ENCODE peak calls at places on chromosomes 13 and 19, in four cellular contexts. U is GM23338, Q is GM12878, T is HepG2. P is an unnamed sample.

GRCh38 chr13:99063178-99063577 is 85.3 kb upstream of the DOCK9 start:
- DNase-seq in U (no peak), Q (no peak), T (no peak), P (no peak)

GRCh38 chr19:2213799-2214198 is 22.3 kb downstream of the PLEKHJ1 start:
- DNase-seq in U (no peak), Q (no peak), T (no peak), P (no peak)

GRCh38 chr19:39106201-39106600 is 19.4 kb upstream of the PAK4 start:
- DNase-seq in U (no peak), Q (no peak), T (no peak), P (no peak)

GRCh38 chr13:99978781-99979452 is 2.7 kb upstream of the ZIC2 start:
- DNase-seq in U (peak; percentile 91), Q (no peak), T (no peak), P (no peak)

GRCh38 chr13:41075034-41075433 is 13.7 kb downstream of the WBP4 start:
- DNase-seq in U (peak; percentile 68), Q (no peak), T (no peak), P (peak; percentile 24)

GRCh38 chr19:42965204-42965603 is 28.2 kb upstream of the PSG7 start:
- DNase-seq in U (no peak), Q (no peak), T (no peak), P (peak; percentile 4)

GRCh38 chr19:46599716-46600392 is 1.3 kb upstream of the CALM3 start:
- DNase-seq in U (peak; percentile 64), Q (no peak), T (no peak), P (no peak)

GRCh38 chr13:94641432-94641941 is 39.8 kb downstream of the GPR180 start:
- DNase-seq in U (peak; percentile 11), Q (no peak), T (no peak), P (peak; percentile 7)

GRCh38 chr19:29625316-29625715 is 19.2 kb downstream of the POP4 start:
- DNase-seq in U (no peak), Q (no peak), T (no peak), P (no peak)

GRCh38 chr19:18725755-18726416 is 42.4 kb downstream of the CRTC1 start:
- DNase-seq in U (no peak), Q (no peak), T (no peak), P (no peak)

GRCh38 chr13:52931913-52932312 is 83.5 kb upstream of the PCDH8 start:
- DNase-seq in U (no peak), Q (no peak), T (no peak), P (no peak)

GRCh38 chr13:99415014-99415650 is 86.1 kb upstream of the TM9SF2 start:
- DNase-seq in U (no peak), Q (no peak), T (no peak), P (no peak)

GRCh38 chr19:1847684-1848398 is 442 bp downstream of the REXO1 start:
- DNase-seq in U (peak; percentile 76), Q (no peak), T (peak; percentile 75), P (no peak)

GRCh38 chr19:55247621-55248099 is 11.2 kb downstream of the PPP6R1 start:
- DNase-seq in U (no peak), Q (no peak), T (no peak), P (peak; percentile 43)

GRCh38 chr19:39915848-39916215 is 18.6 kb downstream of the FCGBP start:
- DNase-seq in U (no peak), Q (no peak), T (no peak), P (no peak)

GRCh38 chr13:27406178-27406939 is 18.1 kb upstream of the GTF3A start:
- DNase-seq in U (peak; percentile 27), Q (no peak), T (peak; percentile 43), P (peak; percentile 49)

GRCh38 chr13:44786724-44787123 is 202.5 kb downstream of the NUFIP1 start:
- DNase-seq in U (no peak), Q (no peak), T (no peak), P (no peak)
- TF ChIP-seq JUNB in U (no peak), Q (no peak), T (no peak), P (no peak)

DNA sequence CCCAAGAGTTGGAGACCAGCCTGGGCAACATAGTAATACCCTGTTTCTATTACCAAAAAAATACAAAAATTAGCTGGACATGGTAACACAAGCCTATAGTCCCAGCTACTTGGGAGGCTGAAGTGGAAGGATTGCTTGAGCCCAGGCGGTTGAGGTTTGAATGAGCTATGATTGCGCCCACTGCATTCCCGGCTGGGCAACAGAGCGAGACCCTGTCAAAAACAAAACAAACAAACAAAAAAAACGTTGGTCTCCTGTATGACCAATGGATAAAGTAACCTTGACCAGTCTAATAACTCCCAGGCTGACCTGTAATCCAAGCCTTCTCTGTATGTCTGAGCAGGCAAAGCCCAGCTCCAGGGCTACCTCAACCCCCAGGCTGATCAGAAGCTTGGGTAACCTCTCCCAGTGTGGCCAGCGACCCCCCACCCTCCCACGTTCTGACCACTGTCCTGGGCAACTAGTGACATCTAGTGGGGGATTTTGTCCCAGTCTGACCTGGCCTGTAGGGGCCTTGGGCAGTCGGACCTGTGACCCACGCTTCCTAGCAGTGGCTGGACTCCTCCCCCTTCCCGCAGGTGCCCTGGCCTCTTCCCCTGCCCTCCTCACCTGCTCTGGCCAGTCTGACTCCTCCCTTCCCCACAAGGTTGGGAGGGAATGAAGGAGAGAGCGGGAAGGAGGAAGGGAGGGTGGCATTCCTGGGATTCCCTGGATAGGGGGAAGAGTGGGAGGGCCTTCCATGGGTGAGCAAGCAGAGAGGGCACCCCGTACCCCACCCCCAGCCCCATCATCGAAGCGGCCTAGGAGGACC is 1.0 kb upstream of the BCAM start:
- DNase-seq in U (peak; percentile 99), Q (no peak), T (peak; percentile 77), P (peak; percentile 74)
- TF ChIP-seq JUNB in U (no peak), Q (no peak), T (no peak), P (no peak)

DNA sequence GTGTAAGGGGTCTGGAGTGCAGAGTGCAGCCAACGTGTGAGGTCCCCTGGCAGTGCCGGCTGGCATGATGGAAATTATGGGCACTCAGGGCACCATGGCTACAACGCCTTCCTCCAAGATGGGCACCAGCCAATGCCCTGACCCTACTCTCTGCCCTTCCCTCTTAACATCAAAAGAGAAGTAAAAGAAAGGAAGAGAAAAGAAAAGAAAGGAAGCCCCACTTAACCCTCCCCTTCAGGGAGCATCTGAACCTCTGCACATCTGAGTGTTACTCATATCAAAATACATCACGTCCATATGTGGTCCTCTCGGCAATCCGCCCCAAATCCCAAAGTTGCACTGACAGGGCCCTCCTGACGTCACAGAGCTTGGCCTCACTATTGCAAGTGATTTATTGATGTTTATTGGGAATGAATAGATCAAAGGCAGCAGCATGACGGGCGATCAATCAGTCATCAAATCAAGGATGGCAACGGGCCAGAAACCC is 1.4 kb downstream of the TSHZ3 start:
- DNase-seq in U (no peak), Q (no peak), T (no peak), P (no peak)
- TF ChIP-seq JUNB in U (no peak), Q (no peak), T (no peak), P (no peak)

GRCh38 chr19:34644991-34645461 is 31.9 kb downstream of the SCGB2B2 start:
- DNase-seq in U (no peak), Q (no peak), T (no peak), P (no peak)

GRCh38 chr19:34645551-34645950 is 31.4 kb downstream of the SCGB2B2 start:
- DNase-seq in U (no peak), Q (no peak), T (no peak), P (no peak)

GRCh38 chr19:34651747-34652146 is 25.2 kb downstream of the SCGB2B2 start:
- DNase-seq in U (no peak), Q (no peak), T (no peak), P (no peak)

GRCh38 chr19:34654796-34655195 is 22.2 kb downstream of the SCGB2B2 start:
- DNase-seq in U (no peak), Q (no peak), T (no peak), P (no peak)

DNA sequence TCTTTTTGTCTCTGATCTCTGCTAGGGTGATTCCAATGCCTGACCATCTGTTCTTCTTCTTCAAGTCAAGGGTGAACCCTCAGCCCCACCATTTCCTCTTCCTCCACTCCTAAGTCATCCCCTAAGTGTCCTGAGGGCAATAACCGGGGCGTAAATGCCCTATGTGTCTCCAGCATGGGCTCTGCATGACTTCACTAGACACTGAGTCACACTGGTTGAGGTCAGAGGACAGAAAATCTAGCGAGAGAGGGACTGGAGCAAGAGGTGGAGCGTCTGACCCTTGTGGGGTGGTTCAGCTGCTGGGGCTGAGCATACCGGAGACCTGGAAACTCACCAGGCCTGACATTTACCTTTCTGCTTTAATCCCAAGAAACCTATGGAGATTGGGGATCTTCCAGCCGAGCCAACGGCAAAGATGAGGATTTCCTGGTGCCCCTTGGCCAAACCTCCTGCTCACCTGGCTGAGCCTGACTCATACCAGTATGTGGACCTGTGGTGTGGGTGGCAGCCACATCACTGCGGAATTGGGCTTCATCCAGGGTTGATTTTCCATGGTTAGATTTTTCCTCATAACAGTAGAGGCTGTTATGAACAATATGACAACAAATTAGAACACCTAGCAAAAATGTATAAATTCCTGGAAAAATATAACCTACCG is 26.9 kb downstream of the SCGB2B2 start:
- DNase-seq in U (no peak), Q (no peak), T (no peak), P (no peak)
- TF ChIP-seq JUNB in U (no peak), Q (no peak), T (no peak), P (no peak)

GRCh38 chr13:113121183-113121927 is 1.2 kb upstream of the F10 start:
- DNase-seq in U (no peak), Q (no peak), T (no peak), P (no peak)

GRCh38 chr13:113121928-113122420 is 625 bp upstream of the F10 start:
- DNase-seq in U (no peak), Q (no peak), T (no peak), P (no peak)

GRCh38 chr13:113119822-113120189 is 2.8 kb upstream of the F10 start:
- DNase-seq in U (no peak), Q (no peak), T (no peak), P (no peak)

GRCh38 chr13:113119166-113119821 is 3.3 kb upstream of the F10 start:
- DNase-seq in U (no peak), Q (no peak), T (no peak), P (no peak)

DNA sequence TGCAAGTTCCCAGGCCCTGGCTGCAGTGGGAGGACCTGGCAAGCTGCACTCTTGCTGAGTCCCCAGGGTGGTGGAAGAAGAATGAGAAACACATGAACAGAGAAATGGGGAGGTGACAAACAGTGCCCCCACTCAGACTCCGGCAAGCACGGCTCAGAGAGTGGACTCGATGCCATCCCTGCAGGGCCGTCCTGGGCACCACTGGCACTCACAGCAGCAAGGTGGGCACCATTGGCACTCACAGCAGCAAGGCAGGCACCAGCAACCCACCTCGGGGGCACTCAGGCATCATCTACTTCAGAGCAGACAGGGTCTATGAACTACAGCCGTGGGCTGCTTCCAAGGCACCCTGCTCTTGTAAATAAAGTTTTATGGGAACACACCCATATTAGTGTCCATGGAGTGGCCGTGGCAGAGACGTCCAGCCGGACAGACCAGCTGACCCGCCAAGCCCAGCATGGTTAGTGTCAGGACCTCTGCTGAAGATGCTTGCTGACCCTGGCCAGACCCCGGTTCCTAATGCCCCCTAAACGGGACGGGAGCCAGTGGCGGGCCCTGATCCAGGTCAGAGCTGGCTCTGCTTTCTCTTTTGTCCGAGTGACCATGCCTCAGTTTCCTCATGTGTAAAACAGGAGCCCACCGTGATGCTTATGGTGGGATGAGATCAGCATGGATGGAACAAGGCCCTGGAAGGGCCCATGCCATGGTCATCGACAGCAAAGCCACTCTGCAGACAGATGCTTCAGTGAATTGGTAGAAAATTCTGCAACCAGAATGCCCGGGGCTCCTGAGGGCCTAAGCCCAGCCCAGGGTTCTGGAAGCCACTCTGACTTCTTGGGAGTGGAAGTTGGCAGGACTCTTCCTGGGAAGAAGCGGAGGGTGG is 2.1 kb upstream of the F10 start:
- DNase-seq in U (no peak), Q (no peak), T (no peak), P (no peak)
- TF ChIP-seq JUNB in U (no peak), Q (no peak), T (no peak), P (no peak)

GRCh38 chr19:48090281-48090802 is 20.3 kb downstream of the PLA2G4C start:
- DNase-seq in U (no peak), Q (no peak), T (no peak), P (no peak)
- TF ChIP-seq JUNB in U (no peak), Q (no peak), T (no peak), P (no peak)

P was measured in A549.